ENCODE peak calls at places on chromosomes 16 and 17, in eight cellular contexts. J is upper lobe of right lung, G is uterus, P is Peyer's patch, B is small intestine, S is heart left ventricle, V is SJSA1, H is breast epithelium. Y is an unnamed sample.

GRCh38 chr17:21278304-21279197 is 6.0 kb upstream of the MAP2K3 start:
- DNase-seq in P (peak; percentile 88), J (no peak), V (no peak), H (no peak), G (no peak), S (no peak), B (peak; percentile 97), Y (no peak)

GRCh38 chr17:19237389-19238166 is 412 bp downstream of the EPN2 start:
- DNase-seq in J (peak; percentile 68), S (peak; percentile 76), P (peak; percentile 66), G (no peak), H (peak; percentile 54), B (no peak), V (peak; percentile 56), Y (peak; percentile 50)

GRCh38 chr16:82653550-82654511 is 27.1 kb downstream of the CDH13 start:
- DNase-seq in G (peak; percentile 18), B (peak; percentile 31), J (no peak), S (no peak), P (peak; percentile 55), H (no peak), V (peak; percentile 88), Y (no peak)

GRCh38 chr16:75514296-75514695 is 19.1 kb upstream of the CHST6 start:
- DNase-seq in G (no peak), B (no peak), S (no peak), V (no peak), H (no peak), P (no peak), J (peak; percentile 3), Y (no peak)

GRCh38 chr16:592518-593306 is 2.8 kb downstream of the RAB40C start:
- DNase-seq in P (peak; percentile 72), J (peak; percentile 90), G (no peak), V (no peak), S (no peak), H (no peak), B (peak; percentile 82), Y (no peak)

GRCh38 chr17:909642-910323 is 69.8 kb downstream of the NXN start:
- DNase-seq in G (peak; percentile 72), J (no peak), S (no peak), H (no peak), V (no peak), B (no peak), P (peak; percentile 57), Y (no peak)

GRCh38 chr16:70746708-70747424 is 54.1 kb downstream of the VAC14 start:
- DNase-seq in S (no peak), P (peak; percentile 86), J (peak; percentile 85), H (peak; percentile 74), B (peak; percentile 83), V (peak; percentile 88), G (peak; percentile 76), Y (peak; percentile 79)

GRCh38 chr16:87129771-87130170 is 187.4 kb downstream of the C16orf95 start:
- DNase-seq in P (no peak), J (no peak), B (no peak), H (no peak), V (peak; percentile 83), S (no peak), G (no peak), Y (no peak)

GRCh38 chr16:51535591-51535990 is 384.5 kb upstream of the SALL1 start:
- DNase-seq in P (no peak), S (no peak), B (no peak), V (no peak), H (no peak), G (no peak), J (no peak), Y (no peak)

GRCh38 chr17:14919580-14920160 is 345.5 kb downstream of the PMP22 start:
- DNase-seq in B (no peak), S (no peak), P (no peak), V (no peak), H (no peak), G (no peak), J (no peak), Y (no peak)

GRCh38 chr17:77476006-77476405 is 335.2 kb downstream of the SEC14L1 start:
- DNase-seq in S (no peak), P (no peak), G (no peak), H (no peak), B (no peak), V (no peak), J (no peak), Y (peak; percentile 20)
- H3K27ac ChIP-seq in S (peak overlapping the region; percentile 17), P (peak overlapping the region; percentile 60), G (peak overlapping the region; percentile 82), H (peak overlapping the region; percentile 85), B (no peak overlapping the region), V (no peak overlapping the region), J (no peak overlapping the region), Y (peak overlapping the region; percentile 14)

GRCh38 chr16:30031477-30031918 is 427 bp upstream of the TLCD3B start:
- DNase-seq in V (no peak), H (no peak), S (no peak), G (no peak), J (no peak), B (no peak), P (no peak), Y (no peak)
- H3K27ac ChIP-seq in V (no peak overlapping the region), H (no peak overlapping the region), S (no peak overlapping the region), G (no peak overlapping the region), J (no peak overlapping the region), B (no peak overlapping the region), P (no peak overlapping the region), Y (no peak overlapping the region)

GRCh38 chr17:42598905-42599304 is 10.3 kb downstream of the RETREG3 start:
- DNase-seq in J (peak; percentile 57), G (no peak), P (no peak), V (no peak), B (no peak), H (no peak), S (no peak), Y (no peak)
- H3K27ac ChIP-seq in J (no peak overlapping the region), G (no peak overlapping the region), P (no peak overlapping the region), V (no peak overlapping the region), B (no peak overlapping the region), H (no peak overlapping the region), S (no peak overlapping the region), Y (no peak overlapping the region)

DNA sequence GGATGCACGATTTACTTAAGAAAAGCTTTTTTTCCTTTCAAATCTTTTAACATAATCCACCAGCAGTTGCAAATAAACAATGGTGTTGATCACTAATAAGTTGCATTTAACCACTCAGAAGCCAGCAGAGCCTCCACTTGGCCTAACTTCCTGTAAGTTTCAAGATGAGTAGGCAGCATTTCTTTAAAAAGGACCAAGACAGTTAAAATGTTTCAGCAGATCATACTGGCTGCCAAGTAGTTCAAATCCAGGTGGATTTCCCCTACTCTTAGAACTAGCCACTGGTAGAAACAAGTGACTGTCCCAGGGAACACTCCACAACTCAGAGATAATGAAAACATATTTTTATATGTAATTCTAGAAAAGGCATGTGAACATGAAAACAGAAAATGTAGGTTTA is 17.0 kb upstream of the RFFL start:
- DNase-seq in B (no peak), V (no peak), J (no peak), G (no peak), S (no peak), H (no peak), P (no peak), Y (no peak)
- H3K27ac ChIP-seq in B (no peak overlapping the region), V (no peak overlapping the region), J (no peak overlapping the region), G (no peak overlapping the region), S (no peak overlapping the region), H (no peak overlapping the region), P (no peak overlapping the region), Y (peak overlapping the region; percentile 45)

DNA sequence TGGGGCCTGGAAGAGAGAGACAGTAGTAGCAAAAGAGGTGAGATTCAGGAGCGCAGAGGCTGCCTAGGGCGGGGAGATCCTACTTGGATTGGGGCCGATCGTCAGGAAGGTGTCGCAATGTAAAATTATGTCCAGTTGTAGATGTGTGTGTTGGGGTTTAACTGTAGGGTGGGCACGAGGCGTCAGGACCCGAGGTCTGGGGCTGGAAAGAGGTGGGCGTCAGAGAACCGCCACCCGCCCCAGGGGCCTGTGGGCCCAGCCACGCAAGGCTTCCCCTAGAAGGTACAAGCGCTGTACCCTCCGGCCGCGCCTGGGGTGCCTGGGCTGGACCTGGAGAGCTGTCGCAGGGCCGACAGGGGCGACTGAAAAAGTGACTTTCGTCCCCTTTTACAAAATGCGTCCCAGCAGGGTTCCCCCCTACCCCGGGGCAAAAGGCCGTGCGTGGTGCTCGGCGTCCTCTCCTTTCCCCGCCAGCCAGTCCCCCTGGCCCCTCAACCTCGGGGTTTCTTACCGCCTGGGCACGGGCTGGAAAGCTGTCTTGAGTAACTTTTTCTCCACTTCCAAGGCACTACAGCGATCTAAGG is 2.8 kb downstream of the IRX3 start:
- DNase-seq in P (peak; percentile 25), G (no peak), S (no peak), B (no peak), J (no peak), V (no peak), H (no peak), Y (no peak)
- H3K27ac ChIP-seq in P (no peak overlapping the region), G (no peak overlapping the region), S (peak overlapping the region; percentile 97), B (no peak overlapping the region), J (peak overlapping the region; percentile 81), V (no peak overlapping the region), H (peak overlapping the region; percentile 100), Y (no peak overlapping the region)